ENCODE peak calls at places on chromosomes 4 and X, in six cellular contexts. D is amniotic epithelial cell; P is HFF-Myc; N is activated gamma-delta T cell treated with anti-CD3 and anti-CD28 coated beads, Interleukin-2, amount 50 U/mL, for 16 hours; X is stimulated activated CD8-positive, alpha-beta memory T cell treated with anti-CD3 and anti-CD28 coated beads, Interleukin-15, amount 100 ng/mL, for 24 hours; J is NCI-H2081. W is an unnamed sample.

GRCh38 chrX:66408507-66408906 is 230.4 kb downstream of the EDA2R start:
- DNase-seq in D (no peak), P (no peak), N (no peak), X (no peak), J (no peak), W (no peak)

GRCh38 chr4:119053997-119054396 is 81.6 kb upstream of the MYOZ2 start:
- DNase-seq in D (no peak), P (no peak), N (no peak), X (no peak), J (no peak), W (no peak)

GRCh38 chr4:148845609-148846008 is 403.4 kb upstream of the NR3C2 start:
- DNase-seq in D (no peak), P (no peak), N (no peak), X (no peak), J (no peak), W (no peak)

GRCh38 chr4:81257841-81258240 is 42.8 kb upstream of the PRKG2 start:
- DNase-seq in D (no peak), P (no peak), N (no peak), X (no peak), J (no peak), W (no peak)

GRCh38 chr4:56038763-56039162 is 90.0 kb downstream of the CEP135 start:
- DNase-seq in D (no peak), P (no peak), N (no peak), X (no peak), J (no peak), W (no peak)

GRCh38 chr4:159455675-159456235 is 352.9 kb downstream of the RAPGEF2 start:
- DNase-seq in D (peak), P (no peak), N (no peak), X (no peak), J (peak), W (no peak)

GRCh38 chr4:141246243-141246642 is 25.5 kb downstream of the ZNF330 start:
- DNase-seq in D (peak), P (peak), N (no peak), X (no peak), J (no peak), W (no peak)

GRCh38 chrX:130081421-130082045 is 28.8 kb downstream of the ELF4 start:
- DNase-seq in D (no peak), P (no peak), N (no peak), X (no peak), J (no peak), W (no peak)

GRCh38 chr4:79697444-79697843 is 289.4 kb upstream of the GK2 start:
- DNase-seq in D (no peak), P (no peak), N (no peak), X (no peak), J (no peak), W (no peak)

GRCh38 chr4:101280866-101281600 is 66.3 kb downstream of the PPP3CA start:
- DNase-seq in D (no peak), P (no peak), N (no peak), X (no peak), J (no peak), W (no peak)